ENCODE peak calls at places on chromosomes 3 and 15, in nine cellular contexts. U, Z, X, O, M, R, K, A and Q are unnamed samples.
A peak's percentile ranks its signal among the peaks of the same experiment; 100 is the strongest.

GRCh38 chr3:159616234-159616825 is 372.3 kb upstream of the IL12A start:
- DNase-seq in U (peak; percentile 83), Z (peak; percentile 62), X (peak; percentile 60), O (no peak), M (no peak), R (no peak), K (peak; percentile 54), A (no peak), Q (peak; percentile 61)

GRCh38 chr15:67199391-67199790 is 55.1 kb downstream of the AAGAB start:
- DNase-seq in U (no peak), Z (no peak), X (no peak), O (no peak), M (peak; percentile 73), R (no peak), K (peak; percentile 54), A (no peak), Q (no peak)

GRCh38 chr15:60328852-60329443 is 68.8 kb downstream of the ANXA2 start:
- DNase-seq in U (peak; percentile 66), Z (peak; percentile 53), X (peak; percentile 38), O (peak; percentile 19), M (no peak), R (no peak), K (peak; percentile 40), A (no peak), Q (peak; percentile 45)

GRCh38 chr15:43519207-43519606 is 1.8 kb downstream of the MAP1A start:
- DNase-seq in U (no peak), Z (no peak), X (no peak), O (peak; percentile 17), M (no peak), R (no peak), K (no peak), A (no peak), Q (no peak)

GRCh38 chr3:151992326-151993041 is 119.0 kb downstream of the SUCNR1 start:
- DNase-seq in U (no peak), Z (no peak), X (no peak), O (no peak), M (no peak), R (no peak), K (no peak), A (no peak), Q (no peak)

GRCh38 chr15:42577514-42578031 is 2.2 kb downstream of the STARD9 start:
- DNase-seq in U (peak; percentile 60), Z (peak; percentile 91), X (peak; percentile 28), O (peak; percentile 29), M (no peak), R (no peak), K (peak; percentile 85), A (no peak), Q (no peak)

GRCh38 chr3:169953462-169954141 is 13.0 kb upstream of the SEC62 start:
- DNase-seq in U (no peak), Z (no peak), X (no peak), O (no peak), M (no peak), R (no peak), K (no peak), A (no peak), Q (no peak)

GRCh38 chr3:110810356-110810755 is 261.3 kb upstream of the NECTIN3 start:
- DNase-seq in U (no peak), Z (peak; percentile 61), X (no peak), O (no peak), M (no peak), R (no peak), K (peak; percentile 46), A (no peak), Q (peak; percentile 51)

GRCh38 chr3:149585401-149585726 is 72.5 kb downstream of the WWTR1 start:
- DNase-seq in U (no peak), Z (no peak), X (no peak), O (no peak), M (no peak), R (no peak), K (no peak), A (no peak), Q (peak; percentile 13)

GRCh38 chr3:182182531-182182968 is 470.8 kb downstream of the SOX2 start:
- DNase-seq in U (no peak), Z (no peak), X (no peak), O (no peak), M (no peak), R (no peak), K (peak; percentile 51), A (peak; percentile 22), Q (peak; percentile 98)

GRCh38 chr3:173398111-173398479 is 551 bp downstream of the NLGN1 start:
- DNase-seq in U (no peak), Z (no peak), X (peak; percentile 33), O (no peak), M (no peak), R (no peak), K (no peak), A (no peak), Q (peak; percentile 16)

GRCh38 chr3:164018500-164018899 is 1059.8 kb downstream of the SI start:
- DNase-seq in U (peak; percentile 45), Z (no peak), X (no peak), O (no peak), M (no peak), R (no peak), K (no peak), A (no peak), Q (no peak)

GRCh38 chr3:179260949-179261765 is 10.2 kb upstream of the KCNMB3 start:
- DNase-seq in U (peak; percentile 88), Z (peak; percentile 60), X (peak; percentile 66), O (no peak), M (no peak), R (peak; percentile 4), K (peak; percentile 57), A (no peak), Q (peak; percentile 65)

GRCh38 chr15:70475921-70476320 is 287.4 kb downstream of the UACA start:
- DNase-seq in U (no peak), Z (no peak), X (no peak), O (no peak), M (no peak), R (no peak), K (peak; percentile 19), A (no peak), Q (no peak)

GRCh38 chr3:29649815-29650547 is 369.1 kb downstream of the RBMS3 start:
- DNase-seq in U (no peak), Z (peak; percentile 17), X (peak; percentile 55), O (no peak), M (no peak), R (no peak), K (peak; percentile 72), A (no peak), Q (peak; percentile 15)

GRCh38 chr3:126421573-126422119 is 26.9 kb downstream of the CFAP100 start:
- DNase-seq in U (peak; percentile 42), Z (no peak), X (no peak), O (no peak), M (no peak), R (no peak), K (no peak), A (no peak), Q (no peak)

DNA sequence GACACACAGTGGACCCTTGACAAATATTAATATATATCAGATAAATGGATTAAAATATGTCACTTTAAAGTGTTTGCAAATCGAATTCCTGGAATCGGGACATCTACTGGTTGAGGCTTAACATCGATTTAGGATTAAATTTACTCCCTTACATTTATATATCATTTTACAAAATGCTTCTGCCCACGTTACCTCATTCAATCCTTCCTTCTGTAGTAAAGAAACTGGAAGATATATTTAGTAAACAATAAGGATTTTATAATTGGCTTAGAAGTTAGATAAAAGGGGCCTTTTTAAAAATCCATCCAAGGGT is 1.3 kb downstream of the CLPX start:
- DNase-seq in U (no peak), Z (no peak), X (no peak), O (no peak), M (no peak), R (no peak), K (no peak), A (no peak), Q (no peak)
- TF ChIP-seq CTCF in U (peak; percentile 39), Z (no peak), X (no peak), O (peak; percentile 57), M (no peak), R (no peak), K (no peak), A (no peak), Q (no peak)

GRCh38 chr3:139304383-139304782 is 39.4 kb upstream of the MRPS22 start:
- DNase-seq in U (no peak), Z (no peak), X (peak; percentile 50), O (no peak), M (no peak), R (no peak), K (no peak), A (no peak), Q (no peak)
- H3K4me3 ChIP-seq in U (no peak overlapping the region), Z (no peak overlapping the region), X (no peak overlapping the region), O (no peak overlapping the region), M (no peak overlapping the region), R (no peak overlapping the region), K (no peak overlapping the region), A (no peak overlapping the region), Q (no peak overlapping the region)

GRCh38 chr15:72472907-72473669 is 1.0 kb upstream of the ARIH1 start:
- DNase-seq in U (no peak), Z (peak; percentile 56), X (peak; percentile 47), O (peak; percentile 29), M (no peak), R (no peak), K (peak; percentile 38), A (no peak), Q (no peak)
- TF ChIP-seq CTCF in U (peak; percentile 34), Z (peak; percentile 36), X (peak; percentile 29), O (no peak), M (peak; percentile 12), R (peak; percentile 37), K (peak; percentile 35), A (no peak), Q (peak; percentile 28)

GRCh38 chr3:4986175-4986610 is 7.0 kb downstream of the BHLHE40 start:
- DNase-seq in U (no peak), Z (no peak), X (no peak), O (no peak), M (no peak), R (no peak), K (no peak), A (no peak), Q (peak; percentile 85)
- H3K4me3 ChIP-seq in U (peak overlapping the region; percentile 79), Z (no peak overlapping the region), X (peak overlapping the region; percentile 42), O (no peak overlapping the region), M (no peak overlapping the region), R (peak overlapping the region; percentile 48), K (no peak overlapping the region), A (peak overlapping the region; percentile 48), Q (no peak overlapping the region)

GRCh38 chr3:64685800-64686445 is 1.9 kb downstream of the ADAMTS9 start:
- DNase-seq in U (peak; percentile 96), Z (peak; percentile 96), X (peak; percentile 96), O (no peak), M (no peak), R (peak; percentile 11), K (peak; percentile 90), A (peak; percentile 35), Q (peak; percentile 76)
- TF ChIP-seq CTCF in U (peak; percentile 39), Z (peak; percentile 36), X (peak; percentile 40), O (no peak), M (peak; percentile 34), R (no peak), K (peak; percentile 42), A (no peak), Q (no peak)

DNA sequence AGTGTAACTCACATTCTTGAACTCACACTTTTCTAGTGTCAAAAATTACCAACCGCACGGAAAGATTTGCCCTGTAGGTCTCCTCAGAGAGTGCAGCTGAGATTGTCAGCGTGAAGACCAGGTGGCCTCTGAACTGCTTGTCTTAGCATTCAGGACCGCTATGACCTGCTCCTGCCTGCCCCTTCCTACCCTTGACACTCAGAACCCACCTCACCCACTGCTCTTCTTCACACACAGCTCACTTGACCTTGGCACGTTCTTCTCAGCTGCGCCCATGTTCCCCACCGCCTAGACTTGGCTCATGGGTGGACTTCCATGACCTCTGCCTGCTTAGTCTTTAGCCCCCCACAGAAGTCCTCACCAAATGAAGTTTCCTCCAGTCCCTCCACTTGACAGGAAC is 221.2 kb downstream of the OPA1 start:
- DNase-seq in U (peak; percentile 61), Z (no peak), X (no peak), O (no peak), M (no peak), R (no peak), K (no peak), A (no peak), Q (no peak)
- H3K4me3 ChIP-seq in U (no peak overlapping the region), Z (no peak overlapping the region), X (no peak overlapping the region), O (no peak overlapping the region), M (no peak overlapping the region), R (no peak overlapping the region), K (no peak overlapping the region), A (no peak overlapping the region), Q (no peak overlapping the region)